ENCODE peak calls at places on chromosomes 13 and 19, in four cellular contexts. H is GM12864, S is H9, R is GOT3. Q is an unnamed sample.

GRCh38 chr19:8017808-8018207 is 12.4 kb upstream of the ELAVL1 start:
- DNase-seq in H (peak), S (no peak), R (no peak), Q (no peak)

GRCh38 chr19:2181618-2181997 is 17.9 kb downstream of the DOT1L start:
- DNase-seq in H (no peak), S (no peak), R (no peak), Q (no peak)

GRCh38 chr13:91572944-91573535 is 174.6 kb downstream of the GPC5 start:
- DNase-seq in H (no peak), S (no peak), R (no peak), Q (no peak)

GRCh38 chr19:2726160-2726855 is 5.1 kb upstream of the DIRAS1 start:
- DNase-seq in H (no peak), S (no peak), R (no peak), Q (no peak)

GRCh38 chr19:31674503-31675186 is 325.4 kb upstream of the TSHZ3 start:
- DNase-seq in H (no peak), S (no peak), R (no peak), Q (no peak)

GRCh38 chr13:36163809-36164308 is 32.7 kb upstream of the DCLK1 start:
- DNase-seq in H (no peak), S (no peak), R (peak), Q (peak)

GRCh38 chr13:27080018-27080948 is 91.3 kb downstream of the USP12 start:
- DNase-seq in H (no peak), S (no peak), R (no peak), Q (no peak)

GRCh38 chr13:43537124-43537523 is 249.6 kb downstream of the ENOX1 start:
- DNase-seq in H (no peak), S (no peak), R (no peak), Q (no peak)

GRCh38 chr19:9791552-9792181 is 23.1 kb upstream of the ZNF846 start:
- DNase-seq in H (peak), S (peak), R (peak), Q (peak)

GRCh38 chr13:36297259-36297599 is 385 bp downstream of the CCDC169 start:
- DNase-seq in H (no peak), S (no peak), R (no peak), Q (no peak)

GRCh38 chr19:10009269-10009665 is 1.0 kb downstream of the COL5A3 start:
- DNase-seq in H (no peak), S (peak), R (peak), Q (no peak)

GRCh38 chr13:83220241-83220640 is 662.0 kb downstream of the SLITRK1 start:
- DNase-seq in H (no peak), S (no peak), R (no peak), Q (no peak)

GRCh38 chr13:22964245-22964966 is 216.4 kb upstream of the SGCG start:
- DNase-seq in H (no peak), S (no peak), R (no peak), Q (no peak)

GRCh38 chr13:93559718-93560117 is 333.1 kb downstream of the GPC6 start:
- DNase-seq in H (no peak), S (no peak), R (no peak), Q (no peak)

GRCh38 chr13:70964124-70964523 is 855.9 kb upstream of the KLHL1 start:
- DNase-seq in H (no peak), S (no peak), R (no peak), Q (no peak)

GRCh38 chr13:28531195-28531955 is 36.4 kb upstream of the FLT1 start:
- DNase-seq in H (no peak), S (no peak), R (no peak), Q (peak)

GRCh38 chr19:6970478-6970877 is 50.8 kb downstream of the MBD3L2B start:
- DNase-seq in H (no peak), S (no peak), R (no peak), Q (no peak)

GRCh38 chr13:61508936-61509335 is 93.3 kb upstream of the PCDH20 start:
- DNase-seq in H (no peak), S (no peak), R (no peak), Q (no peak)

GRCh38 chr19:7679017-7679720 is 1.5 kb upstream of the TRAPPC5 start:
- DNase-seq in H (peak), S (no peak), R (no peak), Q (no peak)

GRCh38 chr19:2974342-2974932 is 2.9 kb upstream of the TLE6 start:
- DNase-seq in H (no peak), S (no peak), R (no peak), Q (no peak)

GRCh38 chr19:50332014-50332263 is 2.8 kb upstream of the KCNC3 start:
- DNase-seq in H (no peak), S (no peak), R (no peak), Q (no peak)

GRCh38 chr19:778910-779653 is 18.2 kb upstream of the PTBP1 start:
- DNase-seq in H (no peak), S (no peak), R (peak), Q (peak)

GRCh38 chr13:50543767-50544166 is 299.7 kb downstream of the DLEU7 start:
- DNase-seq in H (no peak), S (no peak), R (no peak), Q (no peak)

Q was measured in ascending aorta.